ENCODE peak calls at places on chromosomes 3 and 15, in ten cellular contexts. E is suprapubic skin, K is transverse colon, A is heart left ventricle, M is A549, Z is breast epithelium, V is tibial nerve, S is HCT116, H is GM12878, T is body of pancreas. N is an unnamed sample.

GRCh38 chr3:67719333-67719732 is 64.9 kb upstream of the SUCLG2 start:
- DNase-seq in Z (no peak), A (no peak), T (no peak), M (no peak), V (no peak), S (no peak), H (no peak), E (no peak), K (no peak), N (no peak)

GRCh38 chr3:16090711-16091110 is 83.8 kb upstream of the GALNT15 start:
- DNase-seq in K (no peak), S (no peak), H (no peak), Z (no peak), E (no peak), M (no peak), T (no peak), A (no peak), V (no peak), N (no peak)

GRCh38 chr3:78873641-78874040 is 894.2 kb downstream of the ROBO1 start:
- DNase-seq in H (no peak), T (no peak), K (no peak), M (no peak), Z (no peak), V (no peak), E (no peak), S (no peak), A (no peak), N (no peak)

GRCh38 chr15:26731965-26732364 is 40.9 kb downstream of the GABRB3 start:
- DNase-seq in H (no peak), V (no peak), M (no peak), E (no peak), S (no peak), K (no peak), T (no peak), A (no peak), Z (no peak), N (no peak)

GRCh38 chr3:58693929-58694850 is 27.6 kb upstream of the FAM3D start:
- DNase-seq in M (no peak), V (no peak), T (no peak), S (no peak), Z (no peak), H (peak), E (no peak), K (no peak), A (no peak), N (no peak)

GRCh38 chr3:115512565-115513410 is 110.5 kb upstream of the GAP43 start:
- DNase-seq in K (no peak), Z (no peak), E (peak), H (no peak), V (no peak), M (peak), A (peak), S (no peak), T (peak), N (no peak)

GRCh38 chr3:72199530-72199929 is 414.6 kb upstream of the PROK2 start:
- DNase-seq in M (no peak), T (no peak), V (no peak), E (no peak), K (no peak), S (no peak), A (no peak), H (no peak), Z (no peak), N (no peak)

GRCh38 chr3:52498134-52499054 is 3.3 kb downstream of the STAB1 start:
- DNase-seq in A (peak), S (no peak), M (no peak), Z (no peak), K (peak), E (no peak), H (no peak), V (no peak), T (no peak), N (peak)

GRCh38 chr3:52787246-52787645 is 7.3 kb upstream of the ITIH3 start:
- DNase-seq in T (no peak), Z (no peak), E (peak), M (no peak), S (no peak), H (no peak), K (no peak), V (no peak), A (peak), N (peak)

GRCh38 chr3:15280853-15281532 is 51.4 kb downstream of the SH3BP5 start:
- DNase-seq in E (no peak), H (no peak), Z (no peak), V (no peak), T (no peak), M (no peak), K (peak), S (no peak), A (no peak), N (no peak)

GRCh38 chr15:62519900-62520299 is 354.8 kb upstream of the C2CD4B start:
- DNase-seq in K (no peak), H (no peak), A (no peak), Z (no peak), V (no peak), M (no peak), T (no peak), E (no peak), S (no peak), N (no peak)

GRCh38 chr3:113575191-113575590 is 42.8 kb downstream of the SIDT1 start:
- DNase-seq in Z (no peak), A (no peak), S (no peak), T (no peak), H (no peak), M (no peak), E (no peak), V (no peak), K (peak), N (no peak)

GRCh38 chr3:58688563-58688962 is 22.0 kb upstream of the FAM3D start:
- DNase-seq in T (no peak), K (peak), H (no peak), A (no peak), S (no peak), Z (no peak), V (no peak), E (no peak), M (no peak), N (no peak)

GRCh38 chr3:58251653-58252052 is 14.1 kb downstream of the ABHD6 start:
- DNase-seq in K (no peak), T (no peak), S (no peak), A (no peak), V (no peak), H (no peak), E (no peak), Z (no peak), M (no peak), N (no peak)

GRCh38 chr3:186413615-186414415 is 51.8 kb upstream of the DGKG start:
- DNase-seq in A (peak), S (no peak), K (peak), E (peak), Z (no peak), M (no peak), H (peak), V (peak), T (peak), N (peak)

GRCh38 chr15:59160880-59161593 is 45.6 kb upstream of the LDHAL6B start:
- DNase-seq in V (no peak), T (no peak), E (no peak), M (peak), H (no peak), S (no peak), A (no peak), Z (no peak), K (no peak), N (no peak)

GRCh38 chr3:2595486-2595885 is 496.8 kb downstream of the CNTN4 start:
- DNase-seq in H (no peak), Z (no peak), T (no peak), K (no peak), S (no peak), V (no peak), M (no peak), E (no peak), A (no peak), N (no peak)

GRCh38 chr3:45946875-45947274 is 3.6 kb downstream of the CXCR6 start:
- DNase-seq in E (no peak), V (no peak), M (no peak), H (no peak), K (no peak), T (no peak), A (no peak), Z (no peak), S (no peak), N (no peak)

GRCh38 chr15:77024273-77025065 is 29.5 kb downstream of the PSTPIP1 start:
- DNase-seq in Z (peak), T (peak), H (no peak), E (peak), M (peak), A (peak), K (peak), S (no peak), V (peak), N (peak)

GRCh38 chr3:36991923-36992805 is 767 bp downstream of the EPM2AIP1 start:
- DNase-seq in V (no peak), H (no peak), A (no peak), T (no peak), E (peak), K (peak), Z (no peak), M (peak), S (no peak), N (no peak)

GRCh38 chr3:36991147-36991546 is 1.8 kb downstream of the EPM2AIP1 start:
- DNase-seq in H (no peak), E (no peak), Z (no peak), V (no peak), M (no peak), K (no peak), T (no peak), S (no peak), A (no peak), N (no peak)

GRCh38 chr3:36989000-36989399 is 3.9 kb downstream of the EPM2AIP1 start:
- DNase-seq in S (no peak), K (no peak), H (no peak), A (no peak), T (no peak), M (no peak), E (no peak), Z (no peak), V (no peak), N (no peak)

GRCh38 chr3:36989568-36989967 is 3.4 kb downstream of the EPM2AIP1 start:
- DNase-seq in H (no peak), T (no peak), A (no peak), Z (no peak), E (no peak), V (no peak), S (no peak), M (no peak), K (no peak), N (no peak)

DNA sequence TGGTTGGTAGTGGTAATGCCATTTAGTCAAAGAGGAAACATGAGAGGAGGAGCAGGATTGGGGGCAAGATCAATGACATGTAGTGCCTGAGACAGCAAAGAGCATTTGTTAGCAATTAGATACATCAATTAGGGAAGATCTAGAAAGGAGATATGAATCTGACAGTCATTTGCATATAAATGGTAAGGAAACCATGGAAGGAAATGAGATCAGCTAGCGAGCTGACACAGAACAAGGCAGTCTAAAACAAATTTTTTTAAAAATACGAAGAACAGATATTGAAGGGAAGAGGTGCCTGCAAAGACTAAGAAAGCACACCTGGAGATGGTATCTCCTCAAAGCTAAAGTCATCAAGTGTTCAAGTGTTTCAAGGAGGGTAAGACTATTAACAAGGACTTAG is 4.6 kb downstream of the EPM2AIP1 start:
- DNase-seq in A (no peak), K (no peak), E (no peak), T (no peak), M (no peak), H (no peak), V (no peak), S (no peak), Z (no peak), N (no peak)
- H3K4me3 ChIP-seq in A (peak), K (peak), E (no peak), T (no peak), M (no peak), H (peak), V (no peak), S (no peak), Z (peak), N (no peak)

GRCh38 chr3:149340310-149340933 is 7.0 kb upstream of the TM4SF18 start:
- DNase-seq in M (no peak), S (no peak), T (peak), H (no peak), A (no peak), E (no peak), V (no peak), K (no peak), Z (no peak), N (no peak)
- TF ChIP-seq POLR2A in M (no peak), S (no peak), T (no peak), H (no peak), A (no peak), E (no peak), V (no peak), K (no peak), Z (no peak), N (no peak)

DNA sequence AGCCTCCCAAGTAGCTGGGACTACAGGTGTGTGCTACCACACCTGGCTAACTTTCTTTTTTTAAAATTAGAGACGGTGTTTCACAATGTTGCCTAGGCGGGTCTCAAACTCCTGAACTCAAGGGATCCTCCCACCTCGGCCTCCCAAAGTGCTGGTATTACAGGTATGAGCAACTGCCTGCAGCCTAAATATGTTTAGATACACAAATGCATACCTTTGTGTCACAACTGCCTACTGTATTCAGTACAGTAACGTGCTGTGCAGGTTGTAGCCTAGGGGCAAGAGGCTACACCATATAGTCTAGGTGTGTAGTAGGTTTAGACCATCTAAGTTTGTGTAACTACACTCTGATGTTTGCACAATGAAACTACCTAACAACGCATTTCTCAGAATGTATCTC is 9.5 kb upstream of the PAK6 start:
- DNase-seq in V (no peak), M (no peak), K (no peak), H (no peak), T (no peak), E (no peak), A (no peak), S (no peak), Z (no peak), N (no peak)
- TF ChIP-seq CTCF in V (no peak), M (no peak), K (no peak), H (no peak), T (no peak), E (no peak), A (no peak), S (no peak), Z (no peak), N (no peak)

DNA sequence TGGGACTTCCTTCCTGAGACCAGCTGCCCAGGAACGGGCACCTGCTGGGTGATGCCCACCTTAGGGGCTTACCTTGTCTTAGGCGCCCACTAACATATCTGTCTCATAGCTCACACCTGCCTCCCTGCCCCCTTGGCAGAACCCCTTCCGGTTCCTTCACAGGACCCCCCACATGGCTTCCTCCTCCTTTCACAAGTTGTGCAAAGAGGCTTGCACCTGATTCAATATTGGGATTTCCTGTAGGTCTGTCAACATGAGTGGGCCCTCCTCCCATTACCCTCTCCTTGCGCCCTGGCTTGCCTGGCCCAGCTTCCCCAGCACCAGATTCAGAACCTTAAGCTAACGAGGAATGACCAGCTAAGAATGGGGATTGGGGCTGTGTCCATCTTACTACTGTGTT is 633 bp downstream of the THPO start:
- DNase-seq in V (no peak), Z (no peak), H (no peak), E (no peak), S (no peak), K (no peak), M (no peak), A (no peak), T (no peak), N (no peak)
- H3K4me3 ChIP-seq in V (no peak), Z (no peak), H (no peak), E (no peak), S (no peak), K (no peak), M (no peak), A (no peak), T (no peak), N (no peak)

GRCh38 chr3:9398715-9399708 is 1.6 kb downstream of the SETD5 start:
- DNase-seq in K (no peak), M (no peak), A (no peak), Z (no peak), V (no peak), E (no peak), S (no peak), T (peak), H (no peak), N (no peak)
- TF ChIP-seq POLR2A in K (no peak), M (no peak), A (no peak), Z (no peak), V (no peak), E (no peak), S (no peak), T (no peak), H (no peak), N (no peak)

DNA sequence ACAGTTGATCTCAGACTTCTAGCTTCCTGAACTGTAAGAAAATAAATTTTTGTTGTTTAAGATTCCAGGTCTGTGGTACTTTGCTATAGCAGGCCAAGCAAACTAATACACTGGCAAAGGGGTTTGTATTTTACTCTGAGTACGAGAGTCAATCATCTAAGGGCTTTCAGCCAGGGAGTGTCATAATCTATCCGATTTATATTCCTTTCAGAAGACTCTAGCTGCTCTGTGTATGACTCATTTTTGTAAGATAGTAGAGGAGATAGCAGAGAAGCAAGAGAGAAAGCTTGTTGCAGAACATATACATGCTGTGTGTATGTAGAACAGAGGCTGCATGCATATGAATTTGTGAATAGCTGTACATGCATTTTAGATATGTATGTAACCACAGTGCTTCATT is 577.9 kb upstream of the EPHA6 start:
- DNase-seq in H (no peak), V (no peak), T (no peak), M (no peak), A (no peak), Z (no peak), K (no peak), E (no peak), S (no peak), N (no peak)
- TF ChIP-seq CTCF in H (no peak), V (no peak), T (no peak), M (no peak), A (no peak), Z (no peak), K (no peak), E (no peak), S (no peak), N (no peak)

GRCh38 chr3:129422897-129423296 is 5.5 kb downstream of the EFCAB12 start:
- DNase-seq in S (no peak), V (no peak), Z (no peak), M (no peak), H (no peak), A (no peak), K (no peak), E (no peak), T (no peak), N (no peak)
- H3K4me3 ChIP-seq in S (no peak), V (no peak), Z (no peak), M (no peak), H (no peak), A (no peak), K (no peak), E (no peak), T (no peak), N (no peak)

DNA sequence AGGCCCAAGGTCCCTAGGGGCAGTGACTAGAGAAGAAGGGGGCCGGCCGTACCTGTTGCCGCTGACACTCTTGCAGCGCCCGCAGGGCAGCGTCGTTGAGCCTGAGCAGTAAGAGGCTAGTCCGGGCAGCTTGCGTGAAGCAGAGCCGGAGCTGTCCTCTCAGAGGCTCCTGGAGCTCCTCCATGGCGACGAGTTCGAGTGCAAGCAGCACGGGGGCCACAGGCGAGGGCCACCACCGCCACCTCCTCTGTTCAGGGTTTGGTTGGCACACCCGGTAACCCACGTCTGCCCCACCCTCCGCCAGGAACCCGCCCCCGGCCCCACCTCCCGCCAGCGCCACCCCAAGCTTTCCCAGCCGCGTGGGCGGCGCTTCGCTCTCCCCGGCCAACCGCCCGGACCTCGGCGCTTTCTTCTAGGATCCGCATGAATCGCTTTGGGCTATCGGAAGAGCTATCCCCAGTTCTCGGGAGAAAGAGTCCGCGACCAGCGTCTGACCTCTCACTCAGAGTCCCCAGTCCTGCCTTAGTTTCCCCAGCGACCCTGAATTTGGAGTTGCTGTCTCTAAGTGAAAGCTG is at the start of gene ELL3:
- DNase-seq in E (peak), S (peak), K (peak), T (peak), Z (peak), H (no peak), V (peak), M (peak), A (peak), N (peak)
- TF ChIP-seq POLR2A in E (no peak), S (peak), K (peak), T (peak), Z (no peak), H (peak), V (peak), M (no peak), A (no peak), N (no peak)